ENCODE peak calls at places on chromosomes 13 and 19, in six cellular contexts. M is A549, N is suprapubic skin, G is tibial nerve, U is stomach, Q is K562. T is an unnamed sample.

GRCh38 chr13:66950666-66951065 is 279.5 kb downstream of the PCDH9 start:
- DNase-seq in M (no peak), G (no peak), U (no peak), N (no peak), Q (no peak), T (no peak)

GRCh38 chr13:38350114-38350617 is 515 bp downstream of the UFM1 start:
- DNase-seq in N (peak; percentile 85), M (peak; percentile 44), U (peak; percentile 74), Q (peak; percentile 13), G (peak; percentile 21), T (peak; percentile 44)

GRCh38 chr13:65594255-65594654 is 1635.9 kb downstream of the PCDH9 start:
- DNase-seq in N (no peak), U (no peak), G (no peak), Q (no peak), M (no peak), T (no peak)

GRCh38 chr13:92621985-92622384 is 604.6 kb upstream of the GPC6 start:
- DNase-seq in Q (no peak), G (no peak), U (no peak), M (no peak), N (no peak), T (no peak)

GRCh38 chr13:79812070-79812850 is 331.3 kb downstream of the NDFIP2 start:
- DNase-seq in M (no peak), Q (no peak), G (no peak), N (no peak), U (no peak), T (no peak)

GRCh38 chr13:37344051-37344450 is 238.6 kb upstream of the CSNK1A1L start:
- DNase-seq in N (no peak), G (no peak), M (no peak), U (no peak), Q (no peak), T (no peak)

GRCh38 chr19:23381114-23381513 is 14.2 kb downstream of the ZNF91 start:
- DNase-seq in M (no peak), N (no peak), U (no peak), G (no peak), Q (no peak), T (no peak)

GRCh38 chr19:4144666-4145261 is 8.7 kb upstream of the CREB3L3 start:
- DNase-seq in N (no peak), M (peak; percentile 77), Q (peak; percentile 47), G (no peak), U (peak; percentile 32), T (no peak)

GRCh38 chr19:7428651-7429113 is 60.2 kb downstream of the PEX11G start:
- DNase-seq in G (no peak), Q (no peak), M (no peak), N (no peak), U (no peak), T (no peak)

GRCh38 chr13:28089065-28089464 is 11.3 kb downstream of the FLT3 start:
- DNase-seq in U (no peak), G (no peak), M (peak; percentile 23), N (no peak), Q (no peak), T (no peak)

GRCh38 chr13:67554746-67555452 is 324.8 kb upstream of the PCDH9 start:
- DNase-seq in N (no peak), Q (no peak), M (no peak), G (no peak), U (no peak), T (no peak)

GRCh38 chr13:80399340-80400163 is 58.6 kb upstream of the SPRY2 start:
- DNase-seq in N (no peak), U (peak; percentile 76), Q (no peak), G (no peak), M (no peak), T (no peak)

GRCh38 chr19:860481-861098 is 1.1 kb downstream of the CFD start:
- DNase-seq in N (no peak), U (peak; percentile 59), Q (peak; percentile 90), G (peak; percentile 75), M (peak; percentile 89), T (peak; percentile 71)

GRCh38 chr19:6693681-6694080 is 23.7 kb upstream of the TNFSF14 start:
- DNase-seq in Q (peak; percentile 74), M (peak; percentile 42), U (no peak), G (no peak), N (no peak), T (no peak)

GRCh38 chr19:18044825-18045304 is 36.9 kb downstream of the ARRDC2 start:
- DNase-seq in U (peak; percentile 86), N (peak; percentile 89), Q (peak; percentile 57), G (peak; percentile 40), M (peak; percentile 27), T (peak; percentile 43)

GRCh38 chr13:71621152-71622124 is 245.6 kb downstream of the DACH1 start:
- DNase-seq in M (no peak), U (no peak), G (no peak), N (no peak), Q (no peak), T (no peak)

GRCh38 chr13:65112123-65113075 is 2117.7 kb downstream of the PCDH9 start:
- DNase-seq in G (no peak), M (peak; percentile 0), N (no peak), U (no peak), Q (no peak), T (no peak)

GRCh38 chr19:1118999-1119398 is 15.2 kb downstream of the GPX4 start:
- DNase-seq in N (no peak), U (no peak), G (no peak), Q (no peak), M (no peak), T (no peak)

GRCh38 chr13:21676611-21677021 is 5.7 kb downstream of the FGF9 start:
- DNase-seq in M (no peak), U (peak; percentile 41), G (no peak), Q (no peak), N (no peak), T (no peak)

GRCh38 chr19:53870485-53870844 is 2.8 kb downstream of the MYADM start:
- DNase-seq in N (no peak), U (peak; percentile 60), M (peak; percentile 54), G (no peak), Q (no peak), T (no peak)

GRCh38 chr13:95970878-95971277 is 82.3 kb downstream of the UGGT2 start:
- DNase-seq in Q (no peak), U (no peak), M (no peak), G (no peak), N (no peak), T (no peak)

GRCh38 chr13:84658881-84659661 is 776.8 kb upstream of the SLITRK1 start:
- DNase-seq in M (no peak), Q (no peak), U (no peak), G (no peak), N (no peak), T (no peak)

GRCh38 chr19:12494260-12494860 is 9.7 kb upstream of the ZNF709 start:
- DNase-seq in M (no peak), Q (no peak), N (no peak), U (no peak), G (no peak), T (no peak)
- H3K27ac ChIP-seq in M (no peak overlapping the region), Q (no peak overlapping the region), N (peak overlapping the region; percentile 89), U (peak overlapping the region; percentile 94), G (no peak overlapping the region), T (no peak overlapping the region)

DNA sequence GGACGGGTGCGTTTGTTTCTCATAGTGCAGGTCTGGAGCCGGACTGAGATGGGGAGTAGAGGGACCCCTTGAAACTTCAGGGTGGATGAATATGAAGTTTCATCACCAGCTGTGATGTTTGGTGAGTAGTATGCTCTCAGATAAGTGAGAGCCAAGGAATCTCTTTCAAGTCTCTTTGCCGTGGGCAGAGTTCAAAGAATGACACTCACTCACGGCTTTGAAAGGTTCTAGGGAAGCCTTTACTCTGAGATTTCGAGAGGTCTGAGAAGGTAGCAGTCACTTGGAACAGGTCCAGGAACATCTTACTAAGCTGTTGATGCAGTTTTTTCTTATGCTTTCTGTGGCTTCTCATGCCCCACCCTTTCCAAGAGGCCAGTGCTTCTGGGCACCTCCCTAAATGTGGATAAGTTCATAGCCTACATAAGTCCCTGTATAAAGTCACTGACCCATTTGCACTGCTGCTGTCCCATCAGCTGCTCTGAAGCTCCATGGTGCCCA is at the start of gene IGFL2:
- DNase-seq in U (no peak), M (no peak), Q (no peak), N (no peak), G (no peak), T (no peak)
- H3K4me3 ChIP-seq in U (no peak within 1 kb of the TSS), M (no peak within 1 kb of the TSS), Q (no peak within 1 kb of the TSS), N (no peak within 1 kb of the TSS), G (no peak within 1 kb of the TSS), T (no peak within 1 kb of the TSS)

GRCh38 chr19:44925114-44925891 is 10.9 kb downstream of the APOC1 start:
- DNase-seq in N (peak; percentile 90), M (no peak), G (peak; percentile 56), U (peak; percentile 52), Q (no peak), T (peak; percentile 88)

GRCh38 chr19:44930088-44930487 is 11.9 kb upstream of the APOC4 start:
- DNase-seq in Q (no peak), N (no peak), G (no peak), M (no peak), U (no peak), T (no peak)

GRCh38 chr19:44927746-44928145 is 13.3 kb downstream of the APOC1 start:
- DNase-seq in Q (no peak), U (no peak), G (no peak), N (no peak), M (no peak), T (no peak)

DNA sequence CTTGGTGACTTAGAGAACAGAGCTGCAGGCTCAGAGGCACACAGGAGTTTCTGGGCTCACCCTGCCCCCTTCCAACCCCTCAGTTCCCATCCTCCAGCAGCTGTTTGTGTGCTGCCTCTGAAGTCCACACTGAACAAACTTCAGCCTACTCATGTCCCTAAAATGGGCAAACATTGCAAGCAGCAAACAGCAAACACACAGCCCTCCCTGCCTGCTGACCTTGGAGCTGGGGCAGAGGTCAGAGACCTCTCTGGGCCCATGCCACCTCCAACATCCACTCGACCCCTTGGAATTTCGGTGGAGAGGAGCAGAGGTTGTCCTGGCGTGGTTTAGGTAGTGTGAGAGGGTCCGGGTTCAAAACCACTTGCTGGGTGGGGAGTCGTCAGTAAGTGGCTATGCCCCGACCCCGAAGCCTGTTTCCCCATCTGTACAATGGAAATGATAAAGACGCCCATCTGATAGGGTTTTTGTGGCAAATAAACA is 9.9 kb downstream of the APOC1 start:
- DNase-seq in U (no peak), Q (no peak), M (peak; percentile 38), N (no peak), G (no peak), T (peak; percentile 56)
- TF ChIP-seq EP300 in U (no peak), Q (no peak), M (no peak), N (no peak), G (no peak), T (no peak)

DNA sequence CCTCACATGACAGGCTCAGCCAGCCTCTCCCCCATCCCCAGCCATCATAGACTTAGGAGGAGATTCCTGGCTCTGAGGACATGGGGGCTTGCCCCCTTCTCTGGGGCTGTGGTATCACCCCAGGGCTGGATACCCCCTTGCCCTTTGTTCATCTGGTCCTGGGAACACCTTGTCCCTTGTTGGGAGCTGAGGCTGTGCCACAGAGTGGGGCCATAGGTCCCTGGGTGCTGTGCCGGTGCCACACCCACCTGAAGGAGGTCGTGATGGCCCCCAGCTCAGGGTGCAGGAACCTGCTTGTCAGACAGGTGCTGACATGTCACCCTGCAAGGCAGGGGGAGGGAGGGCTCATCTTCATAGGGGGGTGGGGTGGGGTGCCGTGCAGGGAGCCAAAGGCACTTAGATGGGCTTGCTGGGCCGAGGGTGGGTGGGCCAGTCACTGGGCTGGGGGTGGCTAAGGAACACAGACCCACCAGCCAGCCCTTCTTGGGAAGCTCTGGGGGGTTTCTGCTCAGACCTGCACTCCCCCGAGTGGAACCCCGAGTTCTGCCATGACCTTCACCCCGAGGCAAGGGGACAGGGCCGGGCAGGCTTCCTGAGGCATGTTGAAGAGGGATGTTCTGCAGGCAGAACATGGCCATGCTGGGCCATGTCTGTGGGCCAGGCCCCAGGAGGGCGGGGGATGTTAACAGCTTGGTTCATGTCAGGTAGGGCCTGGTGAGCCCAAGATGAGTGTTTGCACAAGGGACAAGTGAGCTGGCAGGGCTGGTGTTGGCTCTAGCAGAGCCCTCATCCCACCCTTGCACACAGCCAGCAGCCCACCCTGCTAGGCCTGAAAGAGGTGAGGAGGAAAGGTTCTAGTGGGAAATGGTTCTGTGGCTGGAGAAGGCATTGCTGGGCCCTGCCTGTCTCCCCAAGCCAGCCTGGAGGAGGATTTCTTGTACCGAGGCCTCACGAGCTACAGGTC is 28.0 kb downstream of the TSSK6 start:
- DNase-seq in M (no peak), G (no peak), N (no peak), U (no peak), Q (no peak), T (no peak)
- H3K27ac ChIP-seq in M (no peak overlapping the region), G (peak overlapping the region; percentile 83), N (no peak overlapping the region), U (peak overlapping the region; percentile 74), Q (peak overlapping the region; percentile 90), T (peak overlapping the region; percentile 81)